ENCODE peak calls at places on chromosomes 7 and 10, in five cellular contexts. L is myocyte; Y is WERI-Rb-1; H is right atrium auricular region; B is stimulated activated CD4-positive, alpha-beta T cell treated with anti-CD3 and anti-CD28 coated beads, Interleukin-1b, Interleukin-23, amount 100 ng/mL, for 24 hours. F is an unnamed sample.

GRCh38 chr10:58027431-58027830 is 240.3 kb downstream of the IPMK start:
- DNase-seq in B (no peak), H (no peak), Y (no peak), L (no peak), F (no peak)

GRCh38 chr10:35409094-35409582 is 72.8 kb downstream of the CCNY start:
- DNase-seq in B (no peak), Y (no peak), H (no peak), L (peak; percentile 100), F (peak; percentile 65)

GRCh38 chr10:122845783-122846332 is at the start of gene CUZD1:
- DNase-seq in H (no peak), Y (no peak), L (peak; percentile 80), B (no peak), F (no peak)

GRCh38 chr10:77926566-77927342 is at the start of gene DLG5:
- DNase-seq in L (peak; percentile 64), B (no peak), Y (peak; percentile 73), H (peak; percentile 60), F (peak; percentile 60)

GRCh38 chr10:2839081-2839725 is 228.1 kb upstream of the PFKP start:
- DNase-seq in L (peak; percentile 9), B (no peak), Y (peak; percentile 55), H (no peak), F (peak; percentile 53)

GRCh38 chr7:2042650-2043049 is 190.1 kb downstream of the MAD1L1 start:
- DNase-seq in H (no peak), B (no peak), Y (peak; percentile 1), L (no peak), F (no peak)

GRCh38 chr10:53091574-53091973 is 319.0 kb upstream of the MBL2 start:
- DNase-seq in H (no peak), Y (no peak), L (no peak), B (no peak), F (no peak)

GRCh38 chr7:11170863-11171568 is 197.3 kb downstream of the PHF14 start:
- DNase-seq in H (no peak), L (no peak), B (no peak), Y (no peak), F (no peak)

GRCh38 chr7:74056096-74056915 is 27.3 kb upstream of the LIMK1 start:
- DNase-seq in Y (no peak), L (no peak), B (no peak), H (no peak), F (peak; percentile 15)

GRCh38 chr7:112898432-112899290 is 108.5 kb upstream of the TMEM168 start:
- DNase-seq in B (no peak), Y (peak; percentile 65), L (peak; percentile 51), H (no peak), F (peak; percentile 59)

GRCh38 chr7:159093351-159093971 is 51.2 kb downstream of the VIPR2 start:
- DNase-seq in Y (peak; percentile 4), H (peak; percentile 54), B (no peak), L (no peak), F (no peak)

GRCh38 chr10:34609287-34609940 is 205.7 kb downstream of the PARD3 start:
- DNase-seq in B (no peak), H (no peak), Y (no peak), L (no peak), F (no peak)

GRCh38 chr7:81515009-81515408 is 254.8 kb downstream of the HGF start:
- DNase-seq in L (peak; percentile 69), Y (no peak), B (no peak), H (no peak), F (no peak)

GRCh38 chr7:35550831-35551230 is 144.1 kb downstream of the HERPUD2 start:
- DNase-seq in L (no peak), H (peak; percentile 34), B (no peak), Y (no peak), F (no peak)

GRCh38 chr7:2934211-2934731 is 90.2 kb upstream of the GNA12 start:
- DNase-seq in H (no peak), Y (no peak), B (no peak), L (peak; percentile 8), F (no peak)

GRCh38 chr7:8125680-8126444 is 136.1 kb downstream of the ICA1 start:
- DNase-seq in B (peak; percentile 38), L (no peak), H (no peak), Y (no peak), F (no peak)

GRCh38 chr7:69199048-69199447 is 399.2 kb upstream of the AUTS2 start:
- DNase-seq in H (no peak), L (no peak), Y (no peak), B (no peak), F (no peak)

GRCh38 chr10:59173414-59173813 is 3.0 kb upstream of the PHYHIPL start:
- DNase-seq in B (no peak), L (no peak), Y (no peak), H (no peak), F (no peak)

GRCh38 chr10:96047004-96047649 is 3.7 kb downstream of the CCNJ start:
- DNase-seq in B (no peak), L (no peak), Y (no peak), H (no peak), F (no peak)

GRCh38 chr7:85521108-85521694 is 334.3 kb upstream of the SEMA3D start:
- DNase-seq in B (no peak), H (no peak), Y (no peak), L (no peak), F (no peak)

GRCh38 chr7:106865130-106866115 is at the start of gene PIK3CG:
- DNase-seq in Y (no peak), L (no peak), H (no peak), B (no peak), F (no peak)

GRCh38 chr10:99530108-99531025 is 2.4 kb upstream of the NKX2-3 start:
- DNase-seq in H (no peak), L (no peak), B (no peak), Y (no peak), F (no peak)

GRCh38 chr10:48567346-48567745 is 37.5 kb downstream of the ARHGAP22 start:
- DNase-seq in L (no peak), B (no peak), Y (no peak), H (no peak), F (no peak)

GRCh38 chr10:26448706-26449435 is 10.7 kb downstream of the APBB1IP start:
- DNase-seq in L (no peak), H (no peak), B (no peak), Y (no peak), F (no peak)

GRCh38 chr10:115915429-115915828 is 357.6 kb downstream of the GFRA1 start:
- DNase-seq in H (no peak), L (no peak), Y (no peak), B (no peak), F (no peak)

GRCh38 chr10:89425000-89425399 is 10.6 kb downstream of the IFIT5 start:
- DNase-seq in L (no peak), Y (no peak), H (no peak), B (no peak), F (no peak)

GRCh38 chr10:78621183-78621789 is 447.5 kb upstream of the ZMIZ1 start:
- DNase-seq in L (no peak), B (no peak), H (no peak), Y (no peak), F (no peak)

GRCh38 chr7:122686360-122686878 is 12.5 kb downstream of the RNF133 start:
- DNase-seq in Y (no peak), L (no peak), B (no peak), H (no peak), F (no peak)

GRCh38 chr7:140671966-140672365 is 779 bp upstream of the ADCK2 start:
- DNase-seq in Y (peak; percentile 37), H (no peak), L (no peak), B (no peak), F (no peak)

GRCh38 chr7:94174956-94175355 is 170.8 kb upstream of the BET1 start:
- DNase-seq in Y (no peak), L (no peak), B (no peak), H (no peak), F (no peak)

GRCh38 chr7:134637934-134638719 is 8.5 kb upstream of the BPGM start:
- DNase-seq in B (no peak), Y (no peak), H (no peak), L (no peak), F (no peak)

GRCh38 chr7:137209151-137209822 is 134.2 kb downstream of the PTN start:
- DNase-seq in Y (no peak), H (no peak), L (peak; percentile 43), B (no peak), F (peak; percentile 73)

F was measured in glutamatergic neuron.